ENCODE peak calls at places on chromosomes 16 and 17, in ten cellular contexts. Z, E, F, J, O, Q, B, H, T and D are unnamed samples.

GRCh38 chr16:9279661-9280060 is 188.2 kb downstream of the HAPSTR1 start:
- DNase-seq in Z (no peak), E (no peak), F (no peak), J (no peak), O (no peak), Q (no peak), B (no peak), H (no peak), T (no peak), D (no peak)

GRCh38 chr17:56754523-56755208 is 79.1 kb downstream of the C17orf67 start:
- DNase-seq in Z (no peak), E (no peak), F (peak; percentile 73), J (no peak), O (peak; percentile 72), Q (no peak), B (no peak), H (no peak), T (no peak), D (no peak)

GRCh38 chr16:85583491-85584181 is 29.5 kb upstream of the GSE1 start:
- DNase-seq in Z (peak; percentile 95), E (no peak), F (no peak), J (peak; percentile 55), O (peak; percentile 55), Q (no peak), B (no peak), H (no peak), T (no peak), D (no peak)

GRCh38 chr16:1876468-1876867 is 4.5 kb upstream of the MEIOB start:
- DNase-seq in Z (no peak), E (no peak), F (no peak), J (no peak), O (no peak), Q (no peak), B (no peak), H (no peak), T (no peak), D (no peak)

GRCh38 chr17:1999557-2000251 is 25.4 kb downstream of the RTN4RL1 start:
- DNase-seq in Z (peak; percentile 48), E (peak; percentile 60), F (no peak), J (no peak), O (peak; percentile 41), Q (peak; percentile 41), B (no peak), H (no peak), T (no peak), D (peak; percentile 43)

GRCh38 chr17:49217651-49218413 is 7.3 kb downstream of the ABI3 start:
- DNase-seq in Z (no peak), E (peak; percentile 46), F (no peak), J (no peak), O (no peak), Q (peak; percentile 42), B (no peak), H (no peak), T (no peak), D (peak; percentile 48)

GRCh38 chr17:16258916-16259315 is 41.9 kb downstream of the PIGL start:
- DNase-seq in Z (no peak), E (no peak), F (no peak), J (no peak), O (peak; percentile 17), Q (no peak), B (no peak), H (peak; percentile 6), T (no peak), D (no peak)

GRCh38 chr17:40490289-40490853 is 11.1 kb downstream of the TNS4 start:
- DNase-seq in Z (peak; percentile 30), E (peak; percentile 68), F (no peak), J (peak; percentile 63), O (peak; percentile 82), Q (peak; percentile 85), B (no peak), H (no peak), T (no peak), D (peak; percentile 64)

GRCh38 chr16:53829186-53829747 is 125.3 kb downstream of the FTO start:
- DNase-seq in Z (no peak), E (no peak), F (no peak), J (no peak), O (peak; percentile 33), Q (no peak), B (no peak), H (no peak), T (no peak), D (no peak)

GRCh38 chr17:82582208-82582607 is 62.7 kb downstream of the FOXK2 start:
- DNase-seq in Z (no peak), E (no peak), F (no peak), J (peak; percentile 28), O (peak; percentile 64), Q (no peak), B (no peak), H (no peak), T (no peak), D (no peak)

GRCh38 chr16:20850981-20851380 is 44.7 kb downstream of the REXO5 start:
- DNase-seq in Z (no peak), E (no peak), F (no peak), J (no peak), O (no peak), Q (no peak), B (no peak), H (no peak), T (no peak), D (no peak)

GRCh38 chr17:27473748-27474609 is 17.7 kb downstream of the KSR1 start:
- DNase-seq in Z (no peak), E (no peak), F (no peak), J (no peak), O (no peak), Q (no peak), B (no peak), H (no peak), T (no peak), D (peak; percentile 10)

GRCh38 chr16:27495191-27495590 is 54.5 kb downstream of the GTF3C1 start:
- DNase-seq in Z (no peak), E (peak; percentile 46), F (no peak), J (no peak), O (peak; percentile 71), Q (no peak), B (no peak), H (no peak), T (no peak), D (no peak)

GRCh38 chr16:57590654-57591085 is 37.8 kb upstream of the ADGRG1 start:
- DNase-seq in Z (no peak), E (no peak), F (peak; percentile 37), J (peak; percentile 8), O (peak; percentile 66), Q (no peak), B (no peak), H (no peak), T (no peak), D (no peak)

GRCh38 chr16:88901718-88902337 is 35.4 kb upstream of the PABPN1L start:
- DNase-seq in Z (no peak), E (no peak), F (no peak), J (no peak), O (no peak), Q (no peak), B (no peak), H (no peak), T (no peak), D (no peak)